ENCODE peak calls at places on chromosome X, in seven cellular contexts. Y, V, E, O, U, K and A are unnamed samples.

GRCh38 chrX:38279188-38279587 is 48.1 kb downstream of the RPGR start:
- DNase-seq in K (no peak), O (no peak), Y (no peak), V (no peak), U (no peak), E (no peak), A (no peak)

GRCh38 chrX:119880552-119881437 is 9.2 kb downstream of the NDUFA1 start:
- DNase-seq in V (no peak), U (peak), Y (peak), E (no peak), O (no peak), K (no peak), A (no peak)

GRCh38 chrX:33078273-33078672 is 133.1 kb downstream of the DMD start:
- DNase-seq in V (no peak), K (no peak), O (no peak), E (no peak), Y (no peak), U (no peak), A (no peak)

GRCh38 chrX:49246541-49246940 is 11.3 kb downstream of the CCDC22 start:
- DNase-seq in U (no peak), O (no peak), E (no peak), K (no peak), Y (no peak), V (no peak), A (no peak)

GRCh38 chrX:46279925-46280313 is 265.3 kb downstream of the ZNF674 start:
- DNase-seq in O (no peak), U (no peak), E (no peak), Y (no peak), K (no peak), V (no peak), A (no peak)

GRCh38 chrX:32530802-32531403 is 680.4 kb downstream of the DMD start:
- DNase-seq in Y (no peak), V (peak), O (peak), U (peak), K (no peak), E (no peak), A (no peak)

GRCh38 chrX:123818243-123818642 is 41.6 kb upstream of the XIAP start:
- DNase-seq in V (no peak), K (no peak), O (no peak), Y (no peak), E (no peak), U (no peak), A (no peak)

GRCh38 chrX:153394595-153394994 is 6.6 kb downstream of the PNMA6E start:
- DNase-seq in E (no peak), O (no peak), Y (no peak), K (no peak), U (no peak), V (no peak), A (no peak)

GRCh38 chrX:126551725-126552312 is 795 bp downstream of the DCAF12L1 start:
- DNase-seq in V (no peak), Y (no peak), U (no peak), E (no peak), K (no peak), O (no peak), A (no peak)

GRCh38 chrX:10175317-10175871 is 18.6 kb downstream of the CLCN4 start:
- DNase-seq in U (no peak), E (no peak), O (no peak), V (no peak), Y (no peak), K (no peak), A (no peak)

GRCh38 chrX:78527263-78527662 is 131.9 kb downstream of the RTL3 start:
- DNase-seq in Y (no peak), V (no peak), E (no peak), K (no peak), U (no peak), O (no peak), A (no peak)

GRCh38 chrX:136189222-136189621 is 41.9 kb downstream of the FHL1 start:
- DNase-seq in V (no peak), Y (no peak), U (no peak), O (no peak), K (no peak), E (no peak), A (no peak)

GRCh38 chrX:150270622-150271021 is 92.5 kb upstream of the MAMLD1 start:
- DNase-seq in Y (no peak), E (no peak), U (no peak), K (no peak), O (no peak), V (no peak), A (no peak)

GRCh38 chrX:16479206-16479869 is 170.6 kb upstream of the S100G start:
- DNase-seq in U (no peak), O (no peak), K (no peak), V (no peak), E (no peak), Y (no peak), A (no peak)

GRCh38 chrX:48945517-48946348 is 11.7 kb downstream of the OTUD5 start:
- DNase-seq in K (no peak), E (peak), Y (peak), V (peak), O (no peak), U (peak), A (peak)

GRCh38 chrX:135977611-135978010 is 3.8 kb upstream of the MMGT1 start:
- DNase-seq in Y (no peak), E (no peak), V (peak), K (no peak), O (no peak), U (no peak), A (no peak)

GRCh38 chrX:151754042-151754419 is 19.5 kb downstream of the CNGA2 start:
- DNase-seq in Y (no peak), U (no peak), K (no peak), V (peak), E (no peak), O (no peak), A (no peak)

GRCh38 chrX:31483336-31483735 is 411.5 kb upstream of the FTHL17 start:
- DNase-seq in E (no peak), K (no peak), Y (no peak), O (no peak), U (no peak), V (no peak), A (no peak)

GRCh38 chrX:93673056-93673868 is at the start of gene NAP1L3:
- DNase-seq in Y (peak), K (no peak), V (peak), O (peak), E (peak), U (peak), A (peak)

GRCh38 chrX:21968333-21968732 is 27.8 kb downstream of the SMS start:
- DNase-seq in Y (no peak), K (no peak), V (no peak), E (no peak), U (no peak), O (no peak), A (no peak)

GRCh38 chrX:45445745-45446412 is 245.2 kb upstream of the DIPK2B start:
- DNase-seq in V (no peak), K (no peak), U (no peak), Y (no peak), O (no peak), E (no peak), A (no peak)

GRCh38 chrX:40108084-40108958 is 10.6 kb upstream of the BCOR start:
- DNase-seq in K (no peak), O (no peak), U (no peak), E (peak), V (no peak), Y (no peak), A (no peak)

GRCh38 chrX:35392232-35392631 is 405.9 kb upstream of the MAGEB16 start:
- DNase-seq in O (no peak), Y (no peak), V (no peak), E (no peak), K (no peak), U (no peak), A (no peak)